ENCODE peak calls at places on chromosomes 7 and 10, in nine cellular contexts. Z, R, U, P, K, V, J, B and L are unnamed samples.

GRCh38 chr7:55251911-55252310 is 113.2 kb upstream of the LANCL2 start:
- DNase-seq in Z (no peak), R (no peak), U (no peak), P (no peak), K (no peak), V (no peak), J (no peak), B (no peak), L (no peak)

GRCh38 chr10:121527690-121528089 is 70.6 kb downstream of the FGFR2 start:
- DNase-seq in Z (peak), R (no peak), U (no peak), P (peak), K (no peak), V (peak), J (peak), B (no peak), L (no peak)

GRCh38 chr10:20247858-20248257 is 431.6 kb downstream of the PLXDC2 start:
- DNase-seq in Z (no peak), R (no peak), U (no peak), P (no peak), K (no peak), V (no peak), J (no peak), B (no peak), L (no peak)

GRCh38 chr7:146116452-146117219 is at the start of gene CNTNAP2:
- DNase-seq in Z (no peak), R (no peak), U (no peak), P (peak), K (no peak), V (no peak), J (peak), B (no peak), L (peak)

GRCh38 chr10:69464801-69465401 is 13.6 kb downstream of the TSPAN15 start:
- DNase-seq in Z (peak), R (no peak), U (no peak), P (no peak), K (no peak), V (no peak), J (no peak), B (no peak), L (no peak)

GRCh38 chr7:112205348-112206237 is 606 bp downstream of the DOCK4 start:
- DNase-seq in Z (peak), R (peak), U (peak), P (peak), K (peak), V (peak), J (peak), B (peak), L (peak)

GRCh38 chr7:48298779-48299178 is 127.5 kb downstream of the ABCA13 start:
- DNase-seq in Z (no peak), R (no peak), U (no peak), P (peak), K (peak), V (peak), J (peak), B (no peak), L (no peak)

GRCh38 chr7:42677751-42678231 is 234.1 kb downstream of the C7orf25 start:
- DNase-seq in Z (peak), R (no peak), U (no peak), P (peak), K (no peak), V (peak), J (peak), B (no peak), L (no peak)

GRCh38 chr7:82631998-82632397 is 188.4 kb upstream of the CACNA2D1 start:
- DNase-seq in Z (no peak), R (no peak), U (no peak), P (peak), K (no peak), V (peak), J (peak), B (no peak), L (no peak)

GRCh38 chr10:124019886-124020797 is 73.3 kb downstream of the CHST15 start:
- DNase-seq in Z (no peak), R (no peak), U (no peak), P (no peak), K (no peak), V (no peak), J (no peak), B (no peak), L (no peak)

GRCh38 chr10:38094923-38095574 is 912 bp downstream of the ZNF37A start:
- DNase-seq in Z (no peak), R (peak), U (peak), P (no peak), K (no peak), V (no peak), J (no peak), B (no peak), L (no peak)

GRCh38 chr10:90872648-90873020 is 860 bp downstream of the RPP30 start:
- DNase-seq in Z (no peak), R (no peak), U (no peak), P (no peak), K (no peak), V (no peak), J (no peak), B (no peak), L (no peak)
- H3K27ac ChIP-seq in Z (no peak), R (peak), U (no peak), P (no peak), K (peak), V (no peak), J (peak), B (no peak), L (peak)

GRCh38 chr10:30637881-30638467 is 8.4 kb upstream of the LYZL2 start:
- DNase-seq in Z (no peak), R (no peak), U (no peak), P (peak), K (peak), V (peak), J (peak), B (no peak), L (no peak)

GRCh38 chr10:30645340-30645827 is 15.8 kb upstream of the LYZL2 start:
- DNase-seq in Z (peak), R (no peak), U (no peak), P (peak), K (peak), V (peak), J (peak), B (no peak), L (peak)

DNA sequence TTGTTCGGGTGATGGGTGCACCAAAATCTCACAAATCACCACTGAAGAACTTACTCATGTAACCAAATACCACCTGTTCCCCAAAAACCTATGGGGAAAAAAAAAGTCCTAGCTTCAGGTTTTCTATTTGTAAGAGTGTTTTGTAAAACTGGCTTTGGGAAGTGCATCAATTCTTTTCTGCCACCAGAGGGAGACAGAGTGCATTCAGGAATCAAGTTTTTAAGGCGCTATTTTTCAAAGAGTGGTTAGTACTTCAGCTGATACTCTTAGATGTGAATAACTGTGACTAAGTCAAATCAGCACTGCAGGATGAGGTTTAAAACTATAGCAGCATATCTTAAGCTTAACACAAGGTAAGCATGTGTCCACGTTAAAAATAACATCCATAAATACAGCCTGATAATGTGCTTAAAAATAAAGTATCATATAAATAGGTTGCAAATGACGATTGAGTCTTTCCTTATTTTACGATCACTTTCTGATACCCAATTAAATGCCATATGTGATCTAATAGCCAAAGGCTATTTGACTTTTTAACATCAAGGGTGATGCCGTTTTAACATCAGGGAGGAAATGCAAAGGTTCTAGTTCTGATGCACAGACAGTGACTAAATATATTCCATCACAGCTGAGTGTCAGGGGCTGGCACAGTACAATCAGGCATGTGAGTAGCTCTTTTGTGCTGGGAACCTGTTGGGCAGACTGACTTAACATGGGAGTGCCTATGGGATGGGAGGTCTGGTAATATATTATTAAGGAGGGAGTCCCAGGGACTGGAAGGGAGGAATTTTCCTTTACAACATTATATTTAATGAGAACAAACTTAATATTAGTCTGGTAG is 10.6 kb upstream of the LYZL2 start:
- DNase-seq in Z (no peak), R (peak), U (peak), P (peak), K (peak), V (peak), J (peak), B (no peak), L (no peak)
- TF ChIP-seq CTCF in Z (peak), R (peak), U (peak), P (peak), K (peak), V (peak), J (peak), B (peak), L (peak)

GRCh38 chr7:84190016-84190705 is 4.4 kb downstream of the SEMA3A start:
- DNase-seq in Z (no peak), R (no peak), U (no peak), P (no peak), K (no peak), V (peak), J (peak), B (no peak), L (no peak)
- H3K4me3 ChIP-seq in Z (no peak), R (no peak), U (no peak), P (peak), K (no peak), V (peak), J (no peak), B (no peak), L (no peak)

GRCh38 chr10:84588971-84589370 is 260.6 kb downstream of the CCSER2 start:
- DNase-seq in Z (no peak), R (no peak), U (no peak), P (no peak), K (no peak), V (no peak), J (no peak), B (no peak), L (no peak)
- H3K27ac ChIP-seq in Z (no peak), R (no peak), U (no peak), P (no peak), K (no peak), V (no peak), J (no peak), B (no peak), L (no peak)

GRCh38 chr7:92835851-92836488 is 403 bp downstream of the CDK6 start:
- DNase-seq in Z (peak), R (peak), U (peak), P (peak), K (peak), V (no peak), J (peak), B (no peak), L (no peak)
- TF ChIP-seq CTCF in Z (no peak), R (no peak), U (peak), P (no peak), K (no peak), V (no peak), J (no peak), B (no peak), L (no peak)

GRCh38 chr10:29736325-29737208 is 101.8 kb upstream of the SVIL start:
- DNase-seq in Z (peak), R (no peak), U (no peak), P (peak), K (peak), V (peak), J (peak), B (peak), L (peak)
- H3K4me3 ChIP-seq in Z (peak), R (no peak), U (no peak), P (peak), K (peak), V (peak), J (peak), B (peak), L (peak)

GRCh38 chr10:88211230-88211629 is 347.8 kb downstream of the PTEN start:
- DNase-seq in Z (no peak), R (no peak), U (no peak), P (no peak), K (no peak), V (no peak), J (no peak), B (no peak), L (no peak)
- H3K27ac ChIP-seq in Z (no peak), R (no peak), U (no peak), P (no peak), K (no peak), V (no peak), J (no peak), B (no peak), L (no peak)

GRCh38 chr10:97629289-97629688 is 4.0 kb downstream of the MORN4 start:
- DNase-seq in Z (no peak), R (no peak), U (no peak), P (no peak), K (no peak), V (no peak), J (no peak), B (no peak), L (no peak)

GRCh38 chr10:97635577-97635976 is 2.3 kb upstream of the MORN4 start:
- DNase-seq in Z (no peak), R (no peak), U (no peak), P (no peak), K (no peak), V (no peak), J (no peak), B (no peak), L (no peak)

GRCh38 chr10:97631098-97631497 is 2.2 kb downstream of the MORN4 start:
- DNase-seq in Z (no peak), R (no peak), U (no peak), P (no peak), K (no peak), V (peak), J (no peak), B (no peak), L (no peak)

GRCh38 chr10:97632949-97633884 is at the start of gene MORN4:
- DNase-seq in Z (peak), R (peak), U (peak), P (peak), K (peak), V (peak), J (peak), B (peak), L (peak)

GRCh38 chr10:97633921-97634320 is 621 bp upstream of the MORN4 start:
- DNase-seq in Z (no peak), R (no peak), U (peak), P (peak), K (peak), V (no peak), J (no peak), B (no peak), L (peak)
- TF ChIP-seq CTCF in Z (no peak), R (peak), U (peak), P (peak), K (peak), V (no peak), J (no peak), B (no peak), L (no peak)

GRCh38 chr7:132777956-132778355 is 201.7 kb upstream of the PLXNA4 start:
- DNase-seq in Z (no peak), R (no peak), U (no peak), P (no peak), K (no peak), V (no peak), J (no peak), B (no peak), L (no peak)
- H3K4me3 ChIP-seq in Z (no peak), R (no peak), U (no peak), P (no peak), K (no peak), V (no peak), J (no peak), B (no peak), L (no peak)

DNA sequence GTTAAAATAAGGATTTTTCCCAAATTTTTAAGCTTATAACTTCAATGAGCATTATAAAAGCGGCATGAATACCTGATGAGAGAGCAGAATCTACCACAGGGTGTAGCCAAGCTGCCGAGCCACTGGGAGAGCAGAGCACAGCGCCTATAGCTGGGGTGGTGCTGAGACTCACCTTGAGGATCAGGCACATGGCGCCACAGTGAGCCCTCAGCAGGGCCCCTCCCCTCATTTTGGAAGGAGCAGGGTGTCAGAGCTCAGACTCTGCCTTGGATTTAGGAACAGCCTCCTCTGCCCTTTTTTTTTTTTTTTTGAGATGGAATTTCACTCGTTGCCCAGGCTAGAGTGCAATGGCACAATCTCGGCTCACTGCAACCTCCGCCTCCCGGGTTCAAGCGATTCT is 118.6 kb downstream of the SRPK2 start:
- DNase-seq in Z (no peak), R (no peak), U (no peak), P (no peak), K (no peak), V (no peak), J (no peak), B (no peak), L (no peak)
- H3K27ac ChIP-seq in Z (peak), R (no peak), U (no peak), P (no peak), K (no peak), V (no peak), J (no peak), B (no peak), L (no peak)